ENCODE peak calls at places on chromosomes 4 and X, in four cellular contexts. B is CD8-positive, alpha-beta memory T cell; A is A549; L is GM23248. Y is an unnamed sample.

GRCh38 chrX:9252182-9252581 is 212.7 kb upstream of the TBL1X start:
- DNase-seq in L (no peak), A (no peak), B (no peak), Y (no peak)

GRCh38 chr4:2220016-2220620 is 21.8 kb downstream of the HAUS3 start:
- DNase-seq in A (peak; percentile 45), B (peak; percentile 68), L (peak; percentile 85), Y (peak; percentile 88)

GRCh38 chrX:53321216-53321942 is 40.0 kb upstream of the IQSEC2 start:
- DNase-seq in A (no peak), B (no peak), L (peak; percentile 42), Y (peak; percentile 73)

GRCh38 chr4:139668036-139668435 is 2.4 kb downstream of the MGST2 start:
- DNase-seq in B (no peak), A (no peak), L (no peak), Y (no peak)

GRCh38 chrX:129714581-129714980 is 24.2 kb upstream of the XPNPEP2 start:
- DNase-seq in A (no peak), L (no peak), B (no peak), Y (no peak)

GRCh38 chrX:103585421-103586313 is at the start of gene TCEAL4:
- DNase-seq in L (peak; percentile 64), A (peak; percentile 54), B (peak; percentile 3), Y (peak; percentile 80)

GRCh38 chrX:120452131-120452530 is 17.0 kb downstream of the LAMP2 start:
- DNase-seq in A (peak; percentile 8), B (no peak), L (peak; percentile 59), Y (no peak)

GRCh38 chr4:105644270-105644669 is 64.2 kb downstream of the INTS12 start:
- DNase-seq in B (no peak), A (no peak), L (no peak), Y (no peak)

GRCh38 chrX:95367286-95367685 is 1317.4 kb upstream of the DIAPH2 start:
- DNase-seq in B (no peak), A (no peak), L (no peak), Y (no peak)

GRCh38 chr4:113837397-113837796 is 75.9 kb upstream of the CAMK2D start:
- DNase-seq in L (peak; percentile 94), B (no peak), A (peak; percentile 0), Y (no peak)

GRCh38 chr4:109998867-109999303 is 86.2 kb downstream of the EGF start:
- DNase-seq in A (peak; percentile 37), L (peak; percentile 68), B (no peak), Y (no peak)

GRCh38 chr4:52052475-52052780 is 1.3 kb downstream of the SPATA18 start:
- DNase-seq in L (peak; percentile 43), A (no peak), B (no peak), Y (no peak)

GRCh38 chr4:3042226-3042625 is 32.1 kb downstream of the HTT-AS start:
- DNase-seq in B (no peak), A (no peak), L (no peak), Y (no peak)

GRCh38 chr4:78710536-78710935 is 65.6 kb upstream of the BMP2K start:
- DNase-seq in A (no peak), B (no peak), L (peak; percentile 68), Y (no peak)

GRCh38 chr4:14254252-14254651 is 626.7 kb upstream of the BOD1L1 start:
- DNase-seq in L (peak; percentile 68), A (peak; percentile 2), B (no peak), Y (peak; percentile 61)

GRCh38 chrX:11864171-11864570 is 106.1 kb downstream of the MSL3 start:
- DNase-seq in L (no peak), B (no peak), A (no peak), Y (no peak)

GRCh38 chr4:163191999-163192398 is 25.3 kb upstream of the NAF1 start:
- DNase-seq in A (no peak), L (peak; percentile 45), B (no peak), Y (no peak)

GRCh38 chr4:183291070-183291469 is 29.0 kb downstream of the CLDN22 start:
- DNase-seq in B (no peak), A (no peak), L (no peak), Y (no peak)

GRCh38 chr4:183287309-183287659 is 32.8 kb downstream of the CLDN22 start:
- DNase-seq in A (no peak), L (no peak), B (no peak), Y (no peak)

GRCh38 chr4:183289688-183290087 is 30.4 kb downstream of the CLDN22 start:
- DNase-seq in L (peak; percentile 39), B (no peak), A (peak; percentile 16), Y (no peak)

GRCh38 chr4:183287677-183288076 is 32.4 kb downstream of the CLDN22 start:
- DNase-seq in B (no peak), A (no peak), L (no peak), Y (no peak)

GRCh38 chr4:183288955-183289354 is 31.1 kb downstream of the CLDN22 start:
- DNase-seq in A (no peak), B (no peak), L (no peak), Y (no peak)
- H3K4me1 ChIP-seq in A (peaks cover 9% of the 10 kb centered on the region), B (no peaks in the 10 kb centered on the region), L (peaks cover 11% of the 10 kb centered on the region), Y (no peaks in the 10 kb centered on the region)

GRCh38 chr4:89306486-89307184 is 965 bp downstream of the GPRIN3 start:
- DNase-seq in B (no peak), A (no peak), L (no peak), Y (no peak)
- H3K27ac ChIP-seq in B (peak overlapping the region; percentile 80), A (peak overlapping the region; percentile 93), L (no peak overlapping the region), Y (peak overlapping the region; percentile 50)

GRCh38 chrX:40176979-40177430 is 79.2 kb upstream of the BCOR start:
- DNase-seq in A (no peak), B (peak; percentile 34), L (peak; percentile 45), Y (peak; percentile 75)
- H3K4me3 ChIP-seq in A (peak overlapping the region; percentile 58), B (peak overlapping the region; percentile 65), L (peak overlapping the region; percentile 72), Y (peak overlapping the region; percentile 73)

DNA sequence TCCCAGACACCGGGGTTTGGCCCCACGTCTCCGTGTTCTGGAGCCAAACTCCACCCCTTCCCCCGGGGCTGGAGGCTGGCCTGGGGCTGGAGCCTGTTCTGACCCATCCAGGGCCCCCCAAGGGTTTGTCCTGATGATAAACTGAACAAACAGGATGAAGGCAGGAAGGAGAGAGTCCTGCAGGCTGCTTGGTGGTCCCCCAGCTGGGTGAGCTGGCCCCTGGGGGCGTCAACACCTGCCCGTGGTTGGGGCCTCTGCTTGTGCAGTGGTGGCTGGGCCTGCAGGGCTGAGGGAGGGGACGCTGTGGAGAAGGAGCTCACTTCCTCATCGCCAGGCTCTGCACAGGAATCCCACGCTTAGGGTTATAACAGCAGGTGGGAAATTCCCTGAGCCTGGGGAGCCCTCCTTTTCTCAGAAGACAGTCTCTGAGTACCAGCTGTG is 2.3 kb downstream of the SH3TC1 start:
- DNase-seq in A (no peak), B (no peak), L (no peak), Y (peak; percentile 79)
- H3K4me1 ChIP-seq in A (peaks cover 27% of the 10 kb centered on the region), B (peaks cover 43% of the 10 kb centered on the region), L (peaks cover 8% of the 10 kb centered on the region), Y (no peaks in the 10 kb centered on the region)

GRCh38 chr4:177861551-177862094 is 419.4 kb upstream of the AGA start:
- DNase-seq in L (no peak), B (no peak), A (no peak), Y (no peak)

GRCh38 chr4:177853198-177853597 is 411.0 kb upstream of the AGA start:
- DNase-seq in L (no peak), B (no peak), A (no peak), Y (no peak)

GRCh38 chr4:177855543-177856197 is 413.4 kb upstream of the AGA start:
- DNase-seq in A (no peak), L (no peak), B (no peak), Y (no peak)
- H3K27ac ChIP-seq in A (no peak overlapping the region), L (no peak overlapping the region), B (no peak overlapping the region), Y (no peak overlapping the region)